ENCODE peak calls at places on chromosomes 2 and 18, in four cellular contexts. M, Y, O and J are unnamed samples.

GRCh38 chr2:177165731-177166711 is 46.6 kb upstream of the HNRNPA3 start:
- DNase-seq in M (no peak), Y (no peak), O (peak; percentile 47), J (peak; percentile 40)

GRCh38 chr2:15930589-15931513 is 9.5 kb upstream of the MYCN start:
- DNase-seq in M (no peak), Y (no peak), O (no peak), J (no peak)

GRCh38 chr2:121925466-121925865 is 170.0 kb downstream of the TSN start:
- DNase-seq in M (no peak), Y (no peak), O (no peak), J (no peak)

GRCh38 chr2:196279496-196279895 is 108.1 kb upstream of the STK17B start:
- DNase-seq in M (no peak), Y (no peak), O (no peak), J (peak; percentile 60)

GRCh38 chr2:29518988-29519925 is 402.1 kb downstream of the ALK start:
- DNase-seq in M (no peak), Y (no peak), O (peak; percentile 38), J (peak; percentile 84)

GRCh38 chr2:121626777-121627524 is 22.3 kb downstream of the CLASP1 start:
- DNase-seq in M (no peak), Y (no peak), O (peak; percentile 49), J (peak; percentile 56)

GRCh38 chr2:1162768-1163584 is 212.3 kb downstream of the SNTG2 start:
- DNase-seq in M (no peak), Y (no peak), O (no peak), J (no peak)

GRCh38 chr2:227147023-227147422 is 17.0 kb downstream of the COL4A4 start:
- DNase-seq in M (no peak), Y (no peak), O (no peak), J (no peak)

GRCh38 chr18:10124557-10124956 is 210.7 kb downstream of the VAPA start:
- DNase-seq in M (no peak), Y (no peak), O (no peak), J (no peak)

GRCh38 chr2:216274194-216274593 is 98.1 kb downstream of the MARCHF4 start:
- DNase-seq in M (no peak), Y (no peak), O (no peak), J (peak; percentile 63)

GRCh38 chr18:3048121-3048520 is 35.2 kb upstream of the LPIN2 start:
- DNase-seq in M (no peak), Y (no peak), O (no peak), J (no peak)

GRCh38 chr18:76376668-76377358 is 118.2 kb downstream of the ZNF516 start:
- DNase-seq in M (no peak), Y (no peak), O (no peak), J (no peak)

GRCh38 chr2:154329510-154329909 is 369.0 kb upstream of the KCNJ3 start:
- DNase-seq in M (no peak), Y (no peak), O (no peak), J (no peak)

GRCh38 chr2:108199726-108200125 is 40.0 kb upstream of the SULT1C3 start:
- DNase-seq in M (no peak), Y (no peak), O (no peak), J (peak; percentile 28)

GRCh38 chr18:68662779-68663178 is 52.1 kb downstream of the TMX3 start:
- DNase-seq in M (no peak), Y (no peak), O (peak; percentile 32), J (peak; percentile 66)

GRCh38 chr18:73826098-73826497 is 321.5 kb downstream of the FBXO15 start:
- DNase-seq in M (no peak), Y (no peak), O (no peak), J (peak; percentile 76)

GRCh38 chr2:27831279-27832050 is 58.7 kb downstream of the RBKS start:
- DNase-seq in M (no peak), Y (no peak), O (no peak), J (no peak)

GRCh38 chr2:162344617-162344950 is 652 bp downstream of the GCA start:
- DNase-seq in M (no peak), Y (no peak), O (no peak), J (no peak)

GRCh38 chr2:30359644-30360167 is 87.3 kb upstream of the LCLAT1 start:
- DNase-seq in M (no peak), Y (no peak), O (peak; percentile 62), J (peak; percentile 65)

GRCh38 chr2:201403904-201404303 is 46.8 kb upstream of the FLACC1 start:
- DNase-seq in M (peak; percentile 8), Y (no peak), O (peak; percentile 50), J (peak; percentile 52)

GRCh38 chr2:29525921-29526320 is 395.5 kb downstream of the ALK start:
- DNase-seq in M (no peak), Y (no peak), O (no peak), J (no peak)

GRCh38 chr2:203484266-203485112 is 50.6 kb downstream of the RAPH1 start:
- DNase-seq in M (no peak), Y (peak; percentile 33), O (peak; percentile 35), J (peak; percentile 16)

GRCh38 chr2:163610817-163611556 is 124.8 kb downstream of the FIGN start:
- DNase-seq in M (no peak), Y (peak; percentile 48), O (no peak), J (no peak)

GRCh38 chr2:185128331-185128730 is 530.0 kb downstream of the ZNF804A start:
- DNase-seq in M (no peak), Y (no peak), O (peak; percentile 5), J (no peak)

GRCh38 chr2:80169811-80170594 is 134.5 kb downstream of the LRRTM1 start:
- DNase-seq in M (no peak), Y (no peak), O (no peak), J (no peak)

GRCh38 chr2:80168801-80169200 is 135.8 kb downstream of the LRRTM1 start:
- DNase-seq in M (no peak), Y (no peak), O (no peak), J (no peak)

GRCh38 chr2:80166457-80166856 is 138.1 kb downstream of the LRRTM1 start:
- DNase-seq in M (no peak), Y (no peak), O (no peak), J (no peak)

GRCh38 chr2:80168037-80168436 is 136.5 kb downstream of the LRRTM1 start:
- DNase-seq in M (no peak), Y (no peak), O (no peak), J (no peak)

DNA sequence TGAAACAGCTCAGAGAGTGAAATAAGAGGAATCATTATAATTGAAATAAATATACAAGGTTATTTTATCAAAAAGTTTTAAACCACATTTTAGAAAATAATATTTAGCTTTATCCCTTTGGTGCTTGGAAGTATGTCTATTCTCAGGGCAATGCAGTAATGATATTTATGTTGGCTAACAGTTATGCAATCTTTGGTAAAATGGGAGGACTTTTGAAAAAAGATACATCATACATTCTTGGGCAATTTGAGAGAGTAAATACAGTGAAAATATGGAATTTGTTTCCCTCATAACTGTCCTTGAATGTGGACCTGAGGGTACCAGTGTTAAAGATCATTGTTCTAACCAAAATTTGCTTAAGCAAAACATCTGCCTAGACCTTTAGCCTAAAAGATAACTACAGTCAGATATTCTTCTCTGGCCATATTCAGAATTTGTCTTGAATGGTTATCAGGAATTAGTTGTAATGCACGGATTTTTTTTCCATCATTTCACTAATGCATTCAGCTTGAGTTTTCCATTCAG is 137.2 kb downstream of the LRRTM1 start:
- DNase-seq in M (no peak), Y (no peak), O (no peak), J (no peak)
- H2BK15ac ChIP-seq in M (no peak overlapping the region), Y (no peak overlapping the region), O (no peak overlapping the region), J (no peak overlapping the region)

GRCh38 chr2:61017003-61017555 is 441 bp upstream of the PEX13 start:
- DNase-seq in M (no peak), Y (peak; percentile 91), O (peak; percentile 89), J (peak; percentile 71)

GRCh38 chr2:61018798-61019197 is 743 bp upstream of the PUS10 start:
- DNase-seq in M (no peak), Y (no peak), O (no peak), J (no peak)

GRCh38 chr2:61016392-61017002 is 1.0 kb upstream of the PEX13 start:
- DNase-seq in M (no peak), Y (no peak), O (no peak), J (no peak)

GRCh38 chr2:61018319-61018750 is 280 bp upstream of the PUS10 start:
- DNase-seq in M (no peak), Y (no peak), O (no peak), J (peak; percentile 61)

DNA sequence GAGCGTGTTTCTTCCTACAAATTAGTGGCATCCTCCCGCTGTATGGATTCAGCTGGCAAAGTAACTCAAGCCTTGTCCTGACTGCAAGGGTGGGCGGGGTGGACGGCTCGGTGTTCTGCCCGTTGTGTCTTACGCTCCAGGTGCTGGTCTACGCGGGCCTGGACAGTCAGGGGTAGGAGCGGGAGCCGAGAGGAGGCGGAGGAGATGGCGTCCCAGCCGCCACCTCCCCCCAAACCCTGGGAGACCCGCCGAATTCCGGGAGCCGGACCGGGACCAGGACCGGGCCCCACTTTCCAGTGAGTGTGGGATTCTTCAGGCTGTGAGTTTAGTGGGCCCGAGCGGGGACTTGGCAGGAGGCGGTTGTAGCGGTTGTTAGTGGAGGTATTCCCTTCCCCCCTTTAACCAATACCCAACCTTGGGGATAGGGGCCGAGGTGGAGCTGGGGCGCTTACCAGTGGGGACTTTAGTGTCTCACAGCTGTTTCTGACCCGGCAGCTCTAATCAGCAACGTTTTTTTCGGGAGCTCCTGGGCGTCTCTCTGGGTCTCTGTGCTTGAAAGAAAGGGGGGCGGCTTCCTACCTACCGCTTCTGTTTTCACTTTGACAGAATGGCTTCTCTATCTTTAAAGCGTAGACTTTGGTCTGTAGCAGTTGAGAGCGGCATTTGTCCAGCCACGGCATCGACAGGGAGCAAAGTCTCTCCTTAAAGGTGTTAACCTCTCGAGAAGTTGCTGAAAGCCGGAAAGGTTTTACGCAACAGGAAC is at the start of the genes PEX13 and PUS10:
- DNase-seq in M (peak; percentile 65), Y (peak; percentile 85), O (peak; percentile 86), J (peak; percentile 69)
- H2BK15ac ChIP-seq in M (peak within 1 kb of the TSS; percentile 72), Y (no peak within 1 kb of the TSS), O (peak within 1 kb of the TSS; percentile 57), J (peak within 1 kb of the TSS; percentile 90)

DNA sequence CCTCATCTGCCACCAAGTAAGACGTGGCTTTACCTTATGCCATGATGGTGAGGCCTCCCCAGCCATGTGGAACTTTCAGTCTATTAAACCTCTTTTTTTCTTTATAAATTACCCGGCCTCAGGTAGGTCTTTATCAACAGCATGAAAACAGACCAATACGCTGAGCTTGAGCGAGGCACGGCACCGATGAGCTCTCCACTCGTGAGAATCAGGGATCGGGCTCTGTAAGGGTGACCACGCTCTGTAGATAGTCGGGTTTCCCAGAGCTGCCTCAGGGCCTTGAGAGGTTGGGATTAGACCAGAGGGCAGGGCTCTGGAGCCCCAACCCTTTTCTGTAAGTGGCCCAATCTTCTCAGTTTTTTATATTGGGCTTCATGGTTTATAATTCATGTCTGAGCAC is 360.3 kb upstream of the MYT1L start:
- DNase-seq in M (no peak), Y (no peak), O (no peak), J (no peak)
- H2BK15ac ChIP-seq in M (no peak overlapping the region), Y (no peak overlapping the region), O (no peak overlapping the region), J (no peak overlapping the region)

GRCh38 chr2:127057371-127058245 is 49.3 kb downstream of the BIN1 start:
- DNase-seq in M (no peak), Y (no peak), O (no peak), J (no peak)

GRCh38 chr2:127058656-127059252 is 48.2 kb downstream of the BIN1 start:
- DNase-seq in M (no peak), Y (no peak), O (no peak), J (no peak)

GRCh38 chr2:127056631-127057370 is 50.2 kb downstream of the BIN1 start:
- DNase-seq in M (no peak), Y (no peak), O (no peak), J (no peak)

GRCh38 chr2:127059559-127059958 is 47.4 kb downstream of the BIN1 start:
- DNase-seq in M (no peak), Y (no peak), O (no peak), J (no peak)

DNA sequence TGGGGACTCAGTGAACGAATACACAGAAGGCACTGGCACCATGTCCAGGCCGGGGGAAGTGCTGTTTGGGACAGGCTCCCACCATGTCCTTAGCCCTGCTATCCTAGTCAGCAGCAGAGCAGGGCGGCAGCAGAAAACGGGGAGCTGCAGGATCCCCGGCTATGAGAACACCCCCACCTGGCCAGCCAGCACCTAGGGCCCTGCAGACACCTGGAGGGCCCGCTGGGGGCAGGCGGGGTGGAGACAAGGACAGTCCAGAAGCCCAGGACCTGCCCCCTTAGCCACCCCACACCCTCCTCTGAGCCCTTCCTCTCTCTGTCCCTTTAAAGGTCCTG is 48.7 kb downstream of the BIN1 start:
- DNase-seq in M (no peak), Y (no peak), O (no peak), J (no peak)
- H2BK15ac ChIP-seq in M (no peak overlapping the region), Y (no peak overlapping the region), O (no peak overlapping the region), J (no peak overlapping the region)